ENCODE peak calls at places on chromosomes 16 and 17, in seven cellular contexts. P is IMR-90, A is K562, H is H1, D is HCT116, S is GM12878, C is HepG2. B is an unnamed sample.

GRCh38 chr17:30808785-30809286 is 15.7 kb downstream of the CRLF3 start:
- DNase-seq in P (no peak), A (no peak), H (no peak), D (no peak), S (peak), C (no peak), B (no peak)

GRCh38 chr16:80968386-80969113 is 38.1 kb downstream of the CMC2 start:
- DNase-seq in P (peak), A (no peak), H (no peak), D (no peak), S (no peak), C (no peak), B (peak)

GRCh38 chr16:85490971-85491771 is 122.0 kb upstream of the GSE1 start:
- DNase-seq in P (no peak), A (peak), H (no peak), D (peak), S (no peak), C (peak), B (peak)

GRCh38 chr17:17880577-17881196 is 43.9 kb upstream of the SREBF1 start:
- DNase-seq in P (no peak), A (no peak), H (no peak), D (no peak), S (no peak), C (no peak), B (no peak)

GRCh38 chr17:38591759-38592241 is 14.0 kb downstream of the SRCIN1 start:
- DNase-seq in P (no peak), A (no peak), H (no peak), D (no peak), S (no peak), C (no peak), B (no peak)

GRCh38 chr16:15874745-15875314 is 13.6 kb downstream of the CEP20 start:
- DNase-seq in P (peak), A (peak), H (no peak), D (peak), S (no peak), C (peak), B (peak)

GRCh38 chr16:79792952-79793351 is 192.4 kb upstream of the MAF start:
- DNase-seq in P (no peak), A (no peak), H (no peak), D (no peak), S (no peak), C (no peak), B (no peak)

GRCh38 chr17:16479264-16479663 is 12.7 kb downstream of the LRRC75A start:
- DNase-seq in P (no peak), A (no peak), H (no peak), D (no peak), S (no peak), C (no peak), B (no peak)

GRCh38 chr16:27232061-27232841 is 28.9 kb downstream of the KDM8 start:
- DNase-seq in P (no peak), A (no peak), H (no peak), D (no peak), S (peak), C (no peak), B (no peak)

GRCh38 chr16:67234180-67234597 is 7.3 kb downstream of the TMEM208 start:
- DNase-seq in P (no peak), A (no peak), H (no peak), D (no peak), S (no peak), C (no peak), B (no peak)
- TF ChIP-seq CEBPB in P (no peak), A (no peak), H (no peak), D (no peak), S (no peak), C (no peak), B (no peak)

DNA sequence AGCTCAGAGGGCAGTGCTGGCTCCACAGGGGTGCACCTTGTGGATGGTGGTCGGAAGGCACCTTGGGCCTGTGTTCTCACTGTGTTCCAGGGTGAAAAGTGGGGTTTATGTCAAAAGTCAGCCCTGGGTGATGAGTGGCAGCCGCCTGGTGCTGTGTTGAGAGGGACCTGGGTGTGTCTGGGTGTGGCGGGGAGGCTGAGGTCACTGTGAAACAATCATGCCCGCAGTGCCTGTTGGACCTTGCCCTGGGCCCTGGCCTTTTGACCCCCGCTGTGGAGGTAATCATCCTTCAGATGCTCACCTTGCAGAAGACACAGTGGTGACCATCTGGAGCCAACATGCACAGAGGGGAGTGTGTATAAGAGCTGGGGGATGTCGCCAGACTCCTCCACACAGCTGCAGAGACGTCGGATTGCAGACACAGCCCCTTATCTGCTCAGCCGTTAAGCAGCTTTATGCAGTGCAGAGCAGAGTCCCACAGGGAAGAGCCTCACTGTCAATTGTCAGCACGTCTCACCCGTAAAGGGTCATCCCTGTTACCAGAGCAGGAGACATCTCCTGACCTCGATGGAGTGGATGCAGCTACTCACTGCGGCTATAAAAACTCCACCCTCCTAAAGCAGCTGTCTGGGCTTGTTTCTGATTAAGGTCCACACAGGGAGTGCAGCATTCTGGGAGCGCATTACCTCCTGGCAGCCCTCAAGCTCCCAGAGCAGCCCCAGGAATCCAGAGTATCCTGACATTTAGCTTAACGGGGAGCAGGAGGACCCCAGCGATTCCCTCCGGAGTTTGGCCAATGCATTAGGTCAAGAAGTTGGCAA is 100.3 kb upstream of the ZNF469 start:
- DNase-seq in P (peak), A (no peak), H (no peak), D (no peak), S (no peak), C (no peak), B (no peak)
- TF ChIP-seq CEBPB in P (no peak), A (no peak), H (no peak), D (no peak), S (no peak), C (no peak), B (no peak)

DNA sequence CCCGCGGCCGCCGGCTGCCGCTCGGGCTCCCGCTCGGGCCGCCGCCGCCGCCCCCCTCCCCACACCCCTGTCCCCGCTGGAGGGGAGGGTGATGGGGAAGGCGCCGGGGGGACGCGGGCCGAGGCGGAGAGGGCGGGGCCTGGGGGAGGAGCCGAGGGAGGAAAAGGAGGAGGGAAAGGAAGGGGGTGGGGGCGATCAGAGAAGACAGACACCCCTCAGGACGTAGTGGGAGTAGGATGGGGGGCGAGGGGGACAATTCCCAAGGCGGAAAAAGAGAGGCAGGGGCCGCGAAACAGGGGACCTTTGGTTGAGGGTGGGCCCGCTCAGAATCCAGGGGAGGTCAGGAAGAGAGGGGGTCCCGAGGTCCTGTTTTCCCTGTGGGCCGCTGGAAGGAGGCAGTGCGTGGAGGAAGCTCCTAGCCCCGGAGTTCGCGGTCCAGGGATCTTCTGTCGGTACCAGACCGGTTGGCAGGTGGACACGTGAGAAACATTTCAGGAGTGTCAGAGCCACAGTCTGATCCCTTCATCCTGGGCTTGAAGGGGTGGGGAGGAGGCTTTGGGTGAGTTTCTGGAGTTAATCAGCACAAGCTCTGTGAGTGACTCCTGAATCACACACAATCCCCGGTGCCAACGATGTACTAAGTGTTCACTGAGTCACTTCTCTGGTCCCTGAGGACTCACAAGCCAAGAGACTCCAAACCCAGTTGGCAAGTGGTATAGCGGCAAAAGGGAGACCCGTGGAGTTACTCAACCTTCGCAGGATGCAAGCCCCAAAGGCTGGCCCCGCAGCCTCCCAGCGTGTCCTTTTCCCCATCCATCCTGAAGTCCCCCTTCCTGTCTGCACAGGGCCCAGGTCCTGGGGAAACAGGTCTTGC is at the start of gene XYLT1:
- DNase-seq in P (peak), A (peak), H (no peak), D (no peak), S (no peak), C (no peak), B (peak)
- TF ChIP-seq CEBPB in P (peak), A (no peak), H (no peak), D (no peak), S (no peak), C (no peak), B (no peak)

GRCh38 chr17:63170795-63171194 is 204.8 kb downstream of the TANC2 start:
- DNase-seq in P (no peak), A (no peak), H (no peak), D (no peak), S (no peak), C (no peak), B (no peak)

GRCh38 chr17:63171428-63172205 is 205.6 kb downstream of the TANC2 start:
- DNase-seq in P (peak), A (no peak), H (no peak), D (no peak), S (no peak), C (no peak), B (no peak)

GRCh38 chr17:63173450-63173849 is 207.4 kb downstream of the TANC2 start:
- DNase-seq in P (no peak), A (no peak), H (no peak), D (no peak), S (no peak), C (no peak), B (no peak)

GRCh38 chr17:63178530-63178929 is 212.5 kb downstream of the TANC2 start:
- DNase-seq in P (peak), A (no peak), H (no peak), D (no peak), S (no peak), C (no peak), B (no peak)

DNA sequence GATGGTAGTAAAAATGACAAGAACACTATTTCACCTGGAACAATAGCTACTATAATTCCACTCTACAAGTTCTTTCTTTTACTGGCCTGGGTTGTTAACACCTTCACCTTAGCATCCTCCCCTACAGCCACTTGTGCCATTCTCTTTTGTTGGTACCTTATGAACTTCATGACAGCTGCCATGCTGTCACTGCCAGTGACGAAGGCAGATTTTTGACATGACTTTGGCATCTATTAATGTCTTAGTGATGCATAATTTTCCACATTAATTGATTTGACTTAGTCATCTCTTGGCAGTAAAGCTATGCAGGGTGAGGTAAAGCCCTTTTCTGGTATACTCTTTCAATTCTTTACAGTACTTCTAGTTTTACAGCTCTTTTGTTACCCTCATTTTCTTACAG is 207.9 kb downstream of the TANC2 start:
- DNase-seq in P (no peak), A (no peak), H (no peak), D (no peak), S (no peak), C (no peak), B (no peak)
- TF ChIP-seq CEBPB in P (no peak), A (no peak), H (no peak), D (no peak), S (no peak), C (no peak), B (no peak)

GRCh38 chr16:28258571-28258970 is 33.8 kb upstream of the SBK1 start:
- DNase-seq in P (peak), A (no peak), H (no peak), D (no peak), S (no peak), C (no peak), B (no peak)
- TF ChIP-seq CEBPB in P (no peak), A (no peak), H (no peak), D (no peak), S (no peak), C (no peak), B (no peak)